ENCODE peak calls at places on chromosomes 16 and 17, in six cellular contexts. N is Caco-2, F is IMR-90, T is endodermal cell, X is HFFc6, R is colonic mucosa. E is an unnamed sample.

GRCh38 chr17:5758651-5759050 is 174.3 kb upstream of the NLRP1 start:
- DNase-seq in N (peak; percentile 4), F (peak; percentile 28), T (peak; percentile 91), X (peak; percentile 76), R (peak; percentile 17), E (no peak)

GRCh38 chr16:27305839-27306442 is 7.8 kb upstream of the IL4R start:
- DNase-seq in N (no peak), F (no peak), T (no peak), X (no peak), R (no peak), E (no peak)

GRCh38 chr17:27247071-27247957 is 46.6 kb upstream of the WSB1 start:
- DNase-seq in N (no peak), F (peak; percentile 85), T (no peak), X (peak; percentile 28), R (peak; percentile 83), E (no peak)

GRCh38 chr17:16304832-16305231 is 48.4 kb downstream of the CENPV start:
- DNase-seq in N (peak; percentile 48), F (peak; percentile 56), T (peak; percentile 80), X (no peak), R (no peak), E (no peak)

GRCh38 chr16:15754821-15755534 is 101.8 kb downstream of the MYH11 start:
- DNase-seq in N (no peak), F (no peak), T (no peak), X (no peak), R (no peak), E (no peak)

GRCh38 chr17:21369395-21369794 is 6.8 kb upstream of the KCNJ12 start:
- DNase-seq in N (no peak), F (no peak), T (no peak), X (no peak), R (no peak), E (no peak)

GRCh38 chr17:60557805-60558204 is 31.8 kb upstream of the APPBP2 start:
- DNase-seq in N (no peak), F (no peak), T (no peak), X (no peak), R (no peak), E (no peak)

GRCh38 chr16:49747654-49748053 is 108.3 kb downstream of the ZNF423 start:
- DNase-seq in N (no peak), F (no peak), T (no peak), X (no peak), R (no peak), E (no peak)

GRCh38 chr17:31687505-31688126 is 171.4 kb downstream of the COPRS start:
- DNase-seq in N (no peak), F (no peak), T (peak; percentile 52), X (no peak), R (no peak), E (no peak)

GRCh38 chr17:78381601-78382168 is 3.2 kb downstream of the PGS1 start:
- DNase-seq in N (no peak), F (no peak), T (peak; percentile 87), X (no peak), R (no peak), E (no peak)

GRCh38 chr17:43648916-43649315 is 12.8 kb downstream of the MEOX1 start:
- DNase-seq in N (no peak), F (no peak), T (peak; percentile 77), X (no peak), R (no peak), E (no peak)

GRCh38 chr16:8496364-8496763 is 93.9 kb downstream of the TMEM114 start:
- DNase-seq in N (no peak), F (no peak), T (no peak), X (no peak), R (peak; percentile 39), E (no peak)

GRCh38 chr17:58535431-58535830 is 21.0 kb upstream of the MTMR4 start:
- DNase-seq in N (no peak), F (peak; percentile 22), T (no peak), X (peak; percentile 40), R (no peak), E (no peak)

GRCh38 chr17:39635614-39636176 is 1.2 kb upstream of the STARD3 start:
- DNase-seq in N (no peak), F (no peak), T (peak; percentile 83), X (no peak), R (no peak), E (no peak)

GRCh38 chr16:81601008-81601428 is 156.4 kb downstream of the CMIP start:
- DNase-seq in N (no peak), F (peak; percentile 72), T (no peak), X (peak; percentile 74), R (no peak), E (no peak)

GRCh38 chr16:72856797-72857196 is 191.1 kb downstream of the ZFHX3 start:
- DNase-seq in N (peak; percentile 48), F (no peak), T (peak; percentile 82), X (no peak), R (no peak), E (no peak)

DNA sequence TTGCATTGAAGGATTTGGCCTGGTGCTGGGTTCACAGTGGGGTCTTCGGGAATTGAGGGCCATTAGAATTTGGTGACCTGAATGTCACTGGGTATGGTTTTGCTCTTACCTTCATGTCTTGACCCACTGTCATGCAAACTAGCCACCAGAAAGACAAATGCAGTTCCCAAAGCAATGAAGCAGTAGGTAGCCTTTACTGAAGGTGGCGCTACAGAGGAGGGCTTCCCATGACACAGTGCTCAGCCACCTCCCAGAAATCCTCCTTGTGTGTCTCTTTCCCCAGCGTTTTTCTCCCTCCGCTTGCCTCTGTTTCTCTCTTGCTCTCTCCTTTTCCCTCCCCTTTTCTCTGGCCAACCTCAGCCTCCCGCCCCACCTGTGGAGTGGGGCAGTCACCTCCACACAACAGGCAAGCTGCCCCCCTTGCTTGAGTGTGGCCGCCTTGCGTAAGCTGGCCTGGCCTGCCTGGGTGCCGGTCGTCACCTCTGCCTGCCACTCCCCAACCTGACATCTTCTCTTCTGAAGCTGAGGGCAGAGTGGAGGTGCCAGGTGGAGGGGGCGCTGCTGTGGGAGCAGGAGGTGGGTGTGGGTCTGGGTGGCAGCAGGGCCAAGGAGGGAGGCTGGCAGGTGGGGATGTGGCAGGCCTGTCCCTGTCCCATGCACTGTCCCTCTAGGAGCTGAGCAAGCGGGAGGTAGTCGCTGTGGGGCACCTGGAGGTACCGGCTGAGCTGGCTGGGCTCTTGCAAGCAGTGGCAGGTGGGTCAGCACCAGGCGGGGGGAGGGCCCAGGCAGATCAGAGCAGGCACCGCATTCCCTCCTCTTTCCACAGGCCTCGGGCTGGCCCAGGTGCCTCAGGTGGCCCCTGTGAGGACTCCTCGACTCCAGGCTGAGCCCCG is 34.7 kb downstream of the MYO15A start:
- DNase-seq in N (peak; percentile 29), F (peak; percentile 16), T (peak; percentile 95), X (peak; percentile 11), R (no peak), E (no peak)
- TF ChIP-seq CTCF in N (peak; percentile 46), F (peak; percentile 44), T (peak; percentile 86), X (peak; percentile 70), R (no peak), E (no peak)

DNA sequence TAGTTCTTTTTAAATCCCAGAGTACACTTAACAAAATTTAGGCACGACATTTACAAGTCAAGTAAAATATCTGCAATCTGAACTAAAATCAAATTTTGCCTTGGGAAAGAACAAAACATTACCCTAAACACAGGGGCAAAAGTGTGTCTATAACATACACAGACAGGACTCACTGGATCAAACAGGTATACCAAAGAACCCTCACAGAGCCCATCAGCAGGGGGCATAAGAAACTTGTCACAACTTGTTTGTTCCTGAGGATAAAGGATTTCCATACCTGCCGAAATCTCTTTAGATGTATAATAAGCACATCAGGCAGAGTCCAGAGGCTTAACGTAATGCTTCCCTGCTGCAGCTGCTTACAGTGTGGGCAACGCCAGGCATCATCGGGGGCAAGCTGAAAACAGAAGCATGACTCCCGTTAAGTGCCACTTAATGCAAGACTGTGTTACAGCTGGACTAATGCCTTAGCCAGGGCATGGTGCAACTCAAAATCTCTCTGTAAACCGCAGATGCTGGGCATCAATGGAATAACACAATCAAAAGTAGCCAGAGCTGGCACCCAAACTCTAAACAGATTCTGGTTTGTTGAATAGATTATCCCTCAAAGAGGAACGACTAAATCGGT is 67.0 kb downstream of the USP31 start:
- DNase-seq in N (peak; percentile 6), F (no peak), T (no peak), X (no peak), R (no peak), E (no peak)
- TF ChIP-seq CTCF in N (peak; percentile 17), F (no peak), T (no peak), X (no peak), R (no peak), E (no peak)

GRCh38 chr17:33927732-33928133 is 327.4 kb upstream of the CCL2 start:
- DNase-seq in N (no peak), F (peak; percentile 29), T (no peak), X (no peak), R (no peak), E (no peak)
- TF ChIP-seq CTCF in N (peak; percentile 16), F (no peak), T (peak; percentile 77), X (no peak), R (no peak), E (no peak)

GRCh38 chr17:30677550-30678254 is 146.8 kb downstream of the CRLF3 start:
- DNase-seq in N (no peak), F (no peak), T (no peak), X (no peak), R (no peak), E (no peak)
- TF ChIP-seq CTCF in N (no peak), F (no peak), T (no peak), X (no peak), R (no peak), E (no peak)

DNA sequence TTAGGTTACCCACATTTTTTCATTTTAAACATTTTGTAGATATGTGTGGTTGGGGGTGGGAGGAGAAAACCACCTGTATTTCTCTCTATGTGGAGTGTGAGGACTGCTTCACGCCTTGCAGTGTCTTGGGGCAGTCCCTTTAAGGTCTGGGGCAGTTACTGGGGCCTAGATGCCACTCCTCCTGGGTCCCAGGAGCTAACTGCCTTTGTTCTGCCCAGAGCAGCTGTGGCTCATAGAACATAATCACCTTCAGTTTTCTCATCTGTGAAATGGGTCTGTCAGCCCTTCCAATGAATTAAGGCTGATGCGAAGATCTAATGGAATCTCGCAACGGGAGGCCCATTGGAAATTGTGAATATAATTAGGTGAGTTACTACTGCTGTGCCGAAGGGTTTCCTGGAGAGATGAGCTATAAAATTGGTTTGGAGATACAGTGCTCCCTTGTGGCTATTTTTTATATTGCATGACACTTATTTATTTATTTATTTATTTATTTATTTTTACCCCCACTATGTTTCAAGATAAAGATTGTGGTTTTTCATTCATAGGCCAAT is 22.9 kb downstream of the DHRS7C start:
- DNase-seq in N (peak; percentile 3), F (peak; percentile 16), T (peak; percentile 65), X (peak; percentile 40), R (no peak), E (no peak)
- TF ChIP-seq CTCF in N (no peak), F (peak; percentile 30), T (peak; percentile 78), X (peak; percentile 87), R (peak; percentile 79), E (peak; percentile 63)

GRCh38 chr16:71476457-71476856 is 12.7 kb downstream of the ZNF19 start:
- DNase-seq in N (no peak), F (no peak), T (no peak), X (no peak), R (no peak), E (no peak)

GRCh38 chr16:71484006-71484893 is 4.9 kb downstream of the ZNF19 start:
- DNase-seq in N (peak; percentile 78), F (peak; percentile 96), T (peak; percentile 90), X (peak; percentile 89), R (peak; percentile 91), E (peak; percentile 69)

GRCh38 chr16:71482569-71482968 is 6.6 kb downstream of the ZNF19 start:
- DNase-seq in N (no peak), F (no peak), T (no peak), X (no peak), R (no peak), E (no peak)

GRCh38 chr16:71474864-71475263 is 12.8 kb upstream of the ZNF23 start:
- DNase-seq in N (no peak), F (peak; percentile 92), T (no peak), X (peak; percentile 93), R (no peak), E (no peak)

GRCh38 chr16:71479420-71479819 is 9.7 kb downstream of the ZNF19 start:
- DNase-seq in N (peak; percentile 40), F (peak; percentile 34), T (peak; percentile 71), X (peak; percentile 26), R (no peak), E (no peak)
- TF ChIP-seq CTCF in N (peak; percentile 87), F (peak; percentile 39), T (peak; percentile 84), X (peak; percentile 68), R (peak; percentile 33), E (no peak)

E was measured in natural killer cell.